ENCODE peak calls at places on chromosomes 13 and 19, in five cellular contexts. M is HL-60, S is GM23338, N is SK-N-SH, P is GM12878. Q is an unnamed sample.

GRCh38 chr13:50831510-50831909 is 12.0 kb downstream of the DLEU7 start:
- DNase-seq in S (no peak), P (no peak), M (no peak), N (no peak), Q (no peak)

GRCh38 chr13:111179908-111180756 is 65.0 kb downstream of the ARHGEF7 start:
- DNase-seq in M (peak), N (no peak), P (no peak), S (no peak), Q (no peak)

GRCh38 chr13:46685006-46685730 is 111.8 kb downstream of the ESD start:
- DNase-seq in S (no peak), N (no peak), M (no peak), P (no peak), Q (no peak)

GRCh38 chr19:55472463-55472862 is 4.0 kb upstream of the ZNF628 start:
- DNase-seq in N (no peak), M (no peak), S (no peak), P (no peak), Q (no peak)

GRCh38 chr19:34393031-34393430 is 11.2 kb upstream of the PDCD2L start:
- DNase-seq in P (no peak), M (no peak), N (no peak), S (no peak), Q (no peak)

GRCh38 chr19:12996542-12997094 is 1.3 kb downstream of the NFIX start:
- DNase-seq in S (peak), P (no peak), N (peak), M (no peak), Q (no peak)

GRCh38 chr13:85806553-85807175 is 7.4 kb upstream of the SLITRK6 start:
- DNase-seq in S (peak), M (peak), P (no peak), N (peak), Q (no peak)

GRCh38 chr19:14818588-14818987 is 16.4 kb downstream of the OR7A5 start:
- DNase-seq in M (no peak), N (no peak), P (no peak), S (no peak), Q (no peak)

GRCh38 chr13:36193151-36193855 is 21.1 kb downstream of the SOHLH2 start:
- DNase-seq in S (no peak), N (no peak), P (no peak), M (no peak), Q (no peak)

GRCh38 chr19:13441810-13442512 is 64.3 kb downstream of the CACNA1A start:
- DNase-seq in S (peak), N (no peak), P (no peak), M (peak), Q (no peak)

GRCh38 chr13:105848494-105848893 is 687.0 kb downstream of the EFNB2 start:
- DNase-seq in P (no peak), M (no peak), S (no peak), N (peak), Q (no peak)

GRCh38 chr13:48738261-48738755 is 84.6 kb downstream of the CYSLTR2 start:
- DNase-seq in N (no peak), S (no peak), M (peak), P (no peak), Q (no peak)

GRCh38 chr13:80871481-80871880 is 530.6 kb upstream of the SPRY2 start:
- DNase-seq in N (no peak), P (no peak), M (no peak), S (no peak), Q (no peak)

GRCh38 chr19:45051929-45052579 is 13.2 kb downstream of the CLASRP start:
- DNase-seq in M (no peak), N (no peak), P (no peak), S (no peak), Q (no peak)

GRCh38 chr13:50629497-50629896 is 214.0 kb downstream of the DLEU7 start:
- DNase-seq in P (no peak), S (no peak), N (no peak), M (no peak), Q (no peak)

GRCh38 chr13:48504606-48505369 is 28.1 kb downstream of the RCBTB2 start:
- DNase-seq in P (no peak), N (no peak), M (peak), S (peak), Q (no peak)

GRCh38 chr19:29326849-29327840 is 114.2 kb upstream of the UQCRFS1 start:
- DNase-seq in N (no peak), S (peak), P (no peak), M (no peak), Q (no peak)

GRCh38 chr13:114099191-114099590 is 33.2 kb downstream of the RASA3 start:
- DNase-seq in M (peak), N (peak), S (no peak), P (no peak), Q (peak)

GRCh38 chr19:30070198-30070969 is 128.3 kb downstream of the URI1 start:
- DNase-seq in P (no peak), N (no peak), M (no peak), S (no peak), Q (peak)

GRCh38 chr19:46759817-46760333 is 13.6 kb upstream of the STRN4 start:
- DNase-seq in P (no peak), S (peak), N (no peak), M (no peak), Q (peak)

GRCh38 chr19:13117772-13118423 is at the start of gene NACC1:
- DNase-seq in N (peak), M (peak), S (peak), P (no peak), Q (peak)

GRCh38 chr19:18346091-18346490 is 5.7 kb downstream of the PGPEP1 start:
- DNase-seq in N (no peak), P (no peak), S (peak), M (no peak), Q (no peak)

GRCh38 chr13:75153834-75154233 is 328.1 kb downstream of the TBC1D4 start:
- DNase-seq in P (no peak), S (no peak), M (peak), N (no peak), Q (no peak)

GRCh38 chr19:49057636-49058234 is at the start of gene CGB7:
- DNase-seq in S (peak), N (peak), M (no peak), P (no peak), Q (peak)

GRCh38 chr13:26867451-26868067 is 107.0 kb upstream of the GPR12 start:
- DNase-seq in S (peak), M (no peak), N (no peak), P (no peak), Q (no peak)

DNA sequence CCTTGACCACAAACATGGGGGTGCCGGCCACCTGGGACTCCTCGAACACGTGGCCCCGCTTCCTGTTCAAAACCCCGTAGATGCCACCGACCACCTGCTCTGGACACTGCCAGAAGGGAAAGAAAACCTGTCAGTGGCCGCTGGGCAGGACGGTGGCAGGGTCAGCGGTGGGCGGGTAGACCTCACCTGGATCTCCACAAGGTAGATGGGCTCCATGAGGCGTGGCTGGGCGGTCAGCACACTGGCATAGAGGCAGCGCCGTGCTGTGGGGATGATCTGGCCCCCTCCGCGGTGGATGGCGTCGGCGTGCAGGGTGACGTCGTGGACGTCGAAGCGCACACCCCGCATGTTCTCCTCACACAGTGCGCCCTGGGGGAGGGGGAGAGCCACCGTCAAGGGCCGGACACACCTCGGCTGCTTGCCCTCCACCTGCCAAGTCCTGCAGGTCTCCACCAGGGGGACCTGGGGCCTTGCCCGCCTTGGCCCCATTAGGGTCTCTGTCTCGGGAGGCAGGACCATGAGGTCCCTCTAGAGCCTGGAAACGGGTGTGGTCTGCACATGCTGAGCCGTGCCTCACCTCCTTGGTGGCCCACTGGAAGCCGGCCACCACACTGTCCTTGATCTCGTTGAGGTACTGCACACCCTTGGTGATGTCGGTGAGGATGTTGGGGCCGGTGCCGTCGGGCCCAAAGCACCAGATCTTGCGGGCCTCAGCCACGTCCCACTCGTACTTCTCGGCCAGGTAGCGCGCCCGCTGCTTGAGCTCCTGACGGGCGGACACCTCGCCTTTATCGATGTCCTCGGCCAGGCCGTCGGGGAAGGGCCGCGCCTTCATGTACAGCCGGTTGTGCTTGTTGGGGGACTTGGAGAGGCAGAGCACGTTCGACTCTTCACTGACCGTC is 6.6 kb upstream of the DAPK3 start:
- DNase-seq in P (no peak), M (no peak), N (peak), S (peak), Q (peak)
- TF ChIP-seq CTCF in P (no peak), M (no peak), N (peak), S (peak), Q (no peak)

GRCh38 chr13:88000239-88000638 is 329.1 kb downstream of the SLITRK5 start:
- DNase-seq in N (no peak), S (no peak), M (no peak), P (no peak), Q (no peak)
- TF ChIP-seq POLR2AphosphoS5 in N (no peak), S (no peak), M (no peak), P (no peak), Q (no peak)

DNA sequence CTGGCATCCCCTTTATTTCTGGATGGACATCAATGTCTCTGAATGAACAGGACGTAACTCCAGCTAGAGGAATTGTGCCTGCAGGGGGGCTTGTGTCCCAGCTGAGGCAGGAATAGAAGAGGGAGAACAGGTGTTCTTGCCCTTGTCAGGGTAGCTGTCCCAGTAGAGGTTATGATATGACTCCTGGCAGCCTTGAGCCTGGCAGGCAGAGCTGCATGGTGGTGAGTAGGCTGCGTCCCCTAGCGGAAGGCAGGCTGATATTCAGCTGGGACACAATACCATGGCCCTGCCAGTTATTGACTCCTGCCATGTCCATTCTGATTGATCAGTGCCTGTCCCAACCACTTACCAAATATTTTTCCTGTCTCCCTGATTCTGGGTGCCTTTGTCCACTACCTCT is 197.2 kb downstream of the RAP2A start:
- DNase-seq in N (no peak), S (peak), P (no peak), M (no peak), Q (no peak)
- TF ChIP-seq CTCF in N (peak), S (peak), P (peak), M (no peak), Q (no peak)

GRCh38 chr13:41053384-41053826 is 7.9 kb upstream of the WBP4 start:
- DNase-seq in N (no peak), S (no peak), P (peak), M (peak), Q (no peak)
- TF ChIP-seq POLR2AphosphoS5 in N (no peak), S (no peak), P (no peak), M (no peak), Q (peak)

GRCh38 chr19:54172413-54172763 is 572 bp downstream of the TMC4 start:
- DNase-seq in S (no peak), N (no peak), P (no peak), M (no peak), Q (no peak)

GRCh38 chr19:54173951-54174817 is 1.2 kb upstream of the TMC4 start:
- DNase-seq in N (peak), S (peak), M (no peak), P (no peak), Q (no peak)

GRCh38 chr19:54169149-54169731 is 3.7 kb downstream of the TMC4 start:
- DNase-seq in M (no peak), S (peak), P (no peak), N (no peak), Q (no peak)

GRCh38 chr19:54168174-54168917 is 4.6 kb downstream of the TMC4 start:
- DNase-seq in N (peak), P (no peak), S (peak), M (peak), Q (peak)

GRCh38 chr19:54172764-54173699 is at the start of gene TMC4:
- DNase-seq in N (no peak), S (peak), P (no peak), M (no peak), Q (no peak)
- TF ChIP-seq CTCF in N (no peak), S (peak), P (no peak), M (no peak), Q (peak)

DNA sequence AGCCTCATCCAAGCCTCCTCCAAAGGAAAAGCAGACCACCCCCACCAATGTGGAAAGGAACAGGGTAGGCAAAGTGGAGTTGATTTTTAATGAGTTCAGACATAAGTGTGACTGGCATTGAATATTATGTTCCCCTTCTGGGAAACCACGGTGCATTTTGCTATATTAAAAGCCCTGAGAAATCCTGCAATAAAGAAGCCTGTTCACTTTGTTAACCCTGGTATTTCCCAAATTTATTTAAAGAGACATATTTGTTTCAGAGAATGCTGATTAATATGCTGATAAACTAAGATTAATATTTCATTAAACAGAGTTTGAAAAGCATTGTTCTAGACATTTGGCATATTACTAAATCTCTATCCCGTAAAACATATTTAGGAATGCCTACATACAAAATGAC is 151.4 kb downstream of the FGF14 start:
- DNase-seq in S (no peak), M (no peak), P (no peak), N (no peak), Q (no peak)
- TF ChIP-seq POLR2AphosphoS5 in S (no peak), M (no peak), P (no peak), N (no peak), Q (no peak)

DNA sequence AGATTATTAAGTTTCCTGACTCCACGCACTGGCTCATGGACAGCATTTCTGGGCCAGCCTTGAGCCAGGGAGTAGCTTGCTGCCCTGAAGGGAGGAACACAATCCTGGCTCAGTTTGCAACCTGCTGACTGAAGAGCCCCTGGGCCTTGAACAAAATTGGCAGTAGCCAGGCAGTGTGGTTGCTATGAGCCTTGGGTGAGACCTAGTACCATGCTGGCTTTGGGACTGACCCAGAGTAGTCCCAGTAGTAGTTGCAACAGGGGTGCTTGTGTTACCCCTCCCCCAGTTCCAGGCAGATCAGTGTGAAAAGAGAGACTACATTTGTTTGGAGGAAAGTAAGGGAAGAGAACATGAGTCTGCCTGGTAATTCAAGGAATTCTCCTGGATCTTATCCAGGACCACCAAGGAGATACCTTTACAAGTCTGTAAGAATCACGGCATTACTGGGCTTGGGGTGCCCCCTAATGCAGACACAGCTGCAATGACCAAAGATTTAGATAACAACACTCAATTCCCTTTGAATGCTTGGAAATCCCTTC is 22.0 kb downstream of the ITGBL1 start:
- DNase-seq in M (no peak), S (peak), N (no peak), P (no peak), Q (no peak)
- TF ChIP-seq CTCF in M (no peak), S (peak), N (peak), P (peak), Q (no peak)

GRCh38 chr19:39342647-39343305 is 555 bp downstream of the SAMD4B start:
- DNase-seq in S (peak), N (peak), P (no peak), M (no peak), Q (peak)
- TF ChIP-seq POLR2AphosphoS5 in S (no peak), N (no peak), P (no peak), M (no peak), Q (no peak)